ENCODE peak calls at places on chromosome 19, in eight cellular contexts. One of them, this sample, is unnamed. For H3K4me1, the result is how much of the 10 kb centered on the place peaks cover.

GRCh38 chr19:47353307-47353712 is 4.2 kb downstream of the DHX34 start:
- DNase-seq in fibroblast of lung: no peak
- DNase-seq in endothelial cell of umbilical vein: no peak
- DNase-seq in GM23338: no peak
- DNase-seq in mammary epithelial cell: no peak
- DNase-seq in mesenchymal stem cell: no peak
- DNase-seq in GM12878: no peak
- DNase-seq in HCT116: no peak
- DNase-seq in this sample: no peak

GRCh38 chr19:2048959-2049740 is 1.9 kb downstream of the MKNK2 start:
- DNase-seq in HCT116: no peak
- DNase-seq in fibroblast of lung: no peak
- DNase-seq in GM12878: no peak
- DNase-seq in endothelial cell of umbilical vein: no peak
- DNase-seq in mammary epithelial cell: no peak
- DNase-seq in mesenchymal stem cell: peak
- DNase-seq in GM23338: no peak
- DNase-seq in this sample: peak

GRCh38 chr19:39074942-39075341 is 9.2 kb upstream of the ACP7 start:
- DNase-seq in mammary epithelial cell: no peak
- DNase-seq in GM23338: no peak
- DNase-seq in mesenchymal stem cell: no peak
- DNase-seq in HCT116: no peak
- DNase-seq in endothelial cell of umbilical vein: no peak
- DNase-seq in fibroblast of lung: no peak
- DNase-seq in GM12878: no peak
- DNase-seq in this sample: no peak

GRCh38 chr19:33376423-33376822 is 2.9 kb downstream of the CEBPG start:
- DNase-seq in GM12878: no peak
- DNase-seq in HCT116: peak
- DNase-seq in mesenchymal stem cell: peak
- DNase-seq in mammary epithelial cell: peak
- DNase-seq in GM23338: no peak
- DNase-seq in fibroblast of lung: peak
- DNase-seq in endothelial cell of umbilical vein: peak
- DNase-seq in this sample: no peak

GRCh38 chr19:35692010-35692409 is 12.3 kb upstream of the ZBTB32 start:
- DNase-seq in fibroblast of lung: no peak
- DNase-seq in mesenchymal stem cell: no peak
- DNase-seq in GM12878: no peak
- DNase-seq in GM23338: no peak
- DNase-seq in endothelial cell of umbilical vein: no peak
- DNase-seq in HCT116: no peak
- DNase-seq in mammary epithelial cell: no peak
- DNase-seq in this sample: no peak

GRCh38 chr19:42512130-42512636 is 16.1 kb downstream of the CEACAM1 start:
- DNase-seq in GM23338: no peak
- DNase-seq in mammary epithelial cell: no peak
- DNase-seq in mesenchymal stem cell: no peak
- DNase-seq in HCT116: no peak
- DNase-seq in GM12878: no peak
- DNase-seq in fibroblast of lung: no peak
- DNase-seq in endothelial cell of umbilical vein: no peak
- DNase-seq in this sample: peak

GRCh38 chr19:28103916-28104315 is 1109.0 kb downstream of the UQCRFS1 start:
- DNase-seq in endothelial cell of umbilical vein: no peak
- DNase-seq in HCT116: no peak
- DNase-seq in mammary epithelial cell: no peak
- DNase-seq in mesenchymal stem cell: no peak
- DNase-seq in GM12878: no peak
- DNase-seq in GM23338: peak
- DNase-seq in fibroblast of lung: no peak
- DNase-seq in this sample: no peak

GRCh38 chr19:34786236-34786635 is 13.2 kb upstream of the ZNF599 start:
- DNase-seq in mesenchymal stem cell: no peak
- DNase-seq in GM23338: no peak
- DNase-seq in endothelial cell of umbilical vein: no peak
- DNase-seq in HCT116: no peak
- DNase-seq in mammary epithelial cell: no peak
- DNase-seq in GM12878: no peak
- DNase-seq in fibroblast of lung: no peak
- DNase-seq in this sample: no peak

GRCh38 chr19:32819415-32820400 is 49.9 kb downstream of the SLC7A9 start:
- DNase-seq in HCT116: no peak
- DNase-seq in endothelial cell of umbilical vein: no peak
- DNase-seq in fibroblast of lung: no peak
- DNase-seq in GM23338: no peak
- DNase-seq in GM12878: no peak
- DNase-seq in mammary epithelial cell: no peak
- DNase-seq in mesenchymal stem cell: no peak
- DNase-seq in this sample: no peak

GRCh38 chr19:42291437-42291815 is 10.5 kb upstream of the PRR19 start:
- DNase-seq in GM12878: no peak
- DNase-seq in HCT116: no peak
- DNase-seq in fibroblast of lung: no peak
- DNase-seq in GM23338: peak
- DNase-seq in mammary epithelial cell: no peak
- DNase-seq in mesenchymal stem cell: no peak
- DNase-seq in endothelial cell of umbilical vein: no peak
- DNase-seq in this sample: no peak

GRCh38 chr19:29524201-29524911 is 1.4 kb upstream of the VSTM2B start:
- DNase-seq in endothelial cell of umbilical vein: no peak
- DNase-seq in HCT116: no peak
- DNase-seq in GM23338: peak
- DNase-seq in fibroblast of lung: no peak
- DNase-seq in mammary epithelial cell: peak
- DNase-seq in GM12878: no peak
- DNase-seq in mesenchymal stem cell: no peak
- DNase-seq in this sample: no peak

GRCh38 chr19:6983448-6983847 is 37.8 kb downstream of the MBD3L2B start:
- DNase-seq in endothelial cell of umbilical vein: no peak
- DNase-seq in HCT116: no peak
- DNase-seq in mesenchymal stem cell: no peak
- DNase-seq in GM12878: no peak
- DNase-seq in fibroblast of lung: no peak
- DNase-seq in mammary epithelial cell: no peak
- DNase-seq in GM23338: no peak
- DNase-seq in this sample: no peak

GRCh38 chr19:38017504-38018150 is 110.6 kb downstream of the SIPA1L3 start:
- DNase-seq in GM12878: no peak
- DNase-seq in mammary epithelial cell: no peak
- DNase-seq in mesenchymal stem cell: no peak
- DNase-seq in fibroblast of lung: no peak
- DNase-seq in endothelial cell of umbilical vein: no peak
- DNase-seq in HCT116: no peak
- DNase-seq in GM23338: no peak
- DNase-seq in this sample: no peak

GRCh38 chr19:36116344-36116637 is 1.0 kb downstream of the TBCB start:
- DNase-seq in GM23338: no peak
- DNase-seq in HCT116: no peak
- DNase-seq in mammary epithelial cell: no peak
- DNase-seq in mesenchymal stem cell: no peak
- DNase-seq in fibroblast of lung: no peak
- DNase-seq in GM12878: no peak
- DNase-seq in endothelial cell of umbilical vein: no peak
- DNase-seq in this sample: no peak

GRCh38 chr19:55687281-55688172 is 12.5 kb downstream of the EPN1 start:
- DNase-seq in GM23338: no peak
- DNase-seq in GM12878: no peak
- DNase-seq in endothelial cell of umbilical vein: no peak
- DNase-seq in fibroblast of lung: no peak
- DNase-seq in mammary epithelial cell: no peak
- DNase-seq in HCT116: no peak
- DNase-seq in mesenchymal stem cell: no peak
- DNase-seq in this sample: no peak

GRCh38 chr19:46537136-46538097 is 41.8 kb upstream of the PNMA8B start:
- DNase-seq in HCT116: no peak
- DNase-seq in mesenchymal stem cell: peak
- DNase-seq in fibroblast of lung: peak
- DNase-seq in endothelial cell of umbilical vein: peak
- DNase-seq in mammary epithelial cell: peak
- DNase-seq in GM23338: peak
- DNase-seq in GM12878: no peak
- DNase-seq in this sample: peak

GRCh38 chr19:2003901-2004300 is 11.6 kb downstream of the BTBD2 start:
- DNase-seq in GM23338: no peak
- DNase-seq in endothelial cell of umbilical vein: no peak
- DNase-seq in GM12878: no peak
- DNase-seq in mammary epithelial cell: no peak
- DNase-seq in HCT116: no peak
- DNase-seq in mesenchymal stem cell: no peak
- DNase-seq in fibroblast of lung: no peak
- DNase-seq in this sample: no peak

GRCh38 chr19:37695144-37695899 is 24.2 kb downstream of the ZNF607 start:
- DNase-seq in HCT116: no peak
- DNase-seq in fibroblast of lung: no peak
- DNase-seq in mammary epithelial cell: no peak
- DNase-seq in endothelial cell of umbilical vein: no peak
- DNase-seq in mesenchymal stem cell: no peak
- DNase-seq in GM23338: peak
- DNase-seq in GM12878: no peak
- DNase-seq in this sample: no peak

GRCh38 chr19:49324801-49325491 is at the start of gene SLC6A16:
- DNase-seq in HCT116: no peak
- DNase-seq in endothelial cell of umbilical vein: no peak
- DNase-seq in GM12878: no peak
- DNase-seq in mesenchymal stem cell: no peak
- DNase-seq in GM23338: no peak
- DNase-seq in mammary epithelial cell: no peak
- DNase-seq in fibroblast of lung: no peak
- DNase-seq in this sample: no peak

GRCh38 chr19:23403581-23404324 is 8.5 kb upstream of the ZNF91 start:
- DNase-seq in HCT116: no peak
- DNase-seq in endothelial cell of umbilical vein: no peak
- DNase-seq in GM12878: no peak
- DNase-seq in fibroblast of lung: no peak
- DNase-seq in GM23338: peak
- DNase-seq in mammary epithelial cell: no peak
- DNase-seq in mesenchymal stem cell: no peak
- DNase-seq in this sample: no peak

GRCh38 chr19:55005684-55006488 is 32.2 kb downstream of the GP6 start:
- DNase-seq in fibroblast of lung: peak
- DNase-seq in GM12878: peak
- DNase-seq in HCT116: peak
- DNase-seq in GM23338: peak
- DNase-seq in mammary epithelial cell: peak
- DNase-seq in endothelial cell of umbilical vein: no peak
- DNase-seq in mesenchymal stem cell: peak
- DNase-seq in this sample: peak

DNA sequence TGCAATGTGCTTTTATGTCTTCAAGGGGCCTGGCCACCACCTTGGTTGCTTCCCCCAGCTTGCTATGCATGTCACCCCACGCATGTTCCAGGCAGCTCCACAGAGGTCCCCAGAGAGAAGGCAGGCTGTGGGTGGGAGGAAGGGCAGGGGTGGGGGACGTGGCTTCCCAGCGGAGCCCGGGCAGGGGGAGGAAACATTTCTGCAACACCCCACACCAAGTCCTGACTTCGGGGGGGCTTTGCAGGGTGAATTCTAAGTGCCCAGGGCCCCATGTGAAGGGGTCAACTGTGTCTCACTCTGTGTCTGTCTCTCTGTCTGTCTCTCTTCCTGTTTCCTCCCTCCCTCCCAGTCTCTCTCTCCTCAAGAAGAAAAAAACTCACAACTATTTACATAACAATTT is 39.6 kb downstream of the LTBP4 start:
- DNase-seq in mammary epithelial cell: no peak
- DNase-seq in GM23338: no peak
- DNase-seq in HCT116: no peak
- DNase-seq in fibroblast of lung: no peak
- DNase-seq in GM12878: no peak
- DNase-seq in endothelial cell of umbilical vein: peak
- DNase-seq in mesenchymal stem cell: peak
- DNase-seq in this sample: no peak
- H3K27ac ChIP-seq in mammary epithelial cell: no peak
- H3K27ac ChIP-seq in GM23338: no peak
- H3K27ac ChIP-seq in HCT116: no peak
- H3K27ac ChIP-seq in fibroblast of lung: no peak
- H3K27ac ChIP-seq in GM12878: no peak
- H3K27ac ChIP-seq in endothelial cell of umbilical vein: peak
- H3K27ac ChIP-seq in mesenchymal stem cell: no peak
- H3K27ac ChIP-seq in this sample: no peak

GRCh38 chr19:17841810-17842662 is 5.7 kb downstream of the JAK3 start:
- DNase-seq in fibroblast of lung: peak
- DNase-seq in GM12878: no peak
- DNase-seq in mesenchymal stem cell: peak
- DNase-seq in endothelial cell of umbilical vein: peak
- DNase-seq in mammary epithelial cell: peak
- DNase-seq in HCT116: peak
- DNase-seq in GM23338: peak
- DNase-seq in this sample: no peak
- H2AFZ ChIP-seq in fibroblast of lung: peak
- H2AFZ ChIP-seq in GM12878: no peak
- H2AFZ ChIP-seq in mesenchymal stem cell: peak
- H2AFZ ChIP-seq in endothelial cell of umbilical vein: peak
- H2AFZ ChIP-seq in mammary epithelial cell: peak
- H2AFZ ChIP-seq in HCT116: peak
- H2AFZ ChIP-seq in GM23338: peak
- H2AFZ ChIP-seq in this sample: no peak

GRCh38 chr19:13005861-13006370 is 10.6 kb downstream of the NFIX start:
- DNase-seq in mammary epithelial cell: no peak
- DNase-seq in endothelial cell of umbilical vein: no peak
- DNase-seq in GM12878: no peak
- DNase-seq in fibroblast of lung: no peak
- DNase-seq in GM23338: no peak
- DNase-seq in mesenchymal stem cell: no peak
- DNase-seq in HCT116: no peak
- DNase-seq in this sample: no peak
- H3K4me1 ChIP-seq in mammary epithelial cell: under half
- H3K4me1 ChIP-seq in endothelial cell of umbilical vein: under half
- H3K4me1 ChIP-seq in GM12878: under half
- H3K4me1 ChIP-seq in fibroblast of lung: under half
- H3K4me1 ChIP-seq in GM23338: under half
- H3K4me1 ChIP-seq in mesenchymal stem cell: under half
- H3K4me1 ChIP-seq in HCT116: under half
- H3K4me1 ChIP-seq in this sample: under half

GRCh38 chr19:19775891-19776205 is 42.9 kb upstream of the ZNF14 start:
- DNase-seq in mammary epithelial cell: no peak
- DNase-seq in fibroblast of lung: no peak
- DNase-seq in GM12878: no peak
- DNase-seq in mesenchymal stem cell: no peak
- DNase-seq in endothelial cell of umbilical vein: no peak
- DNase-seq in GM23338: no peak
- DNase-seq in HCT116: no peak
- DNase-seq in this sample: peak
- H3K27ac ChIP-seq in mammary epithelial cell: peak
- H3K27ac ChIP-seq in fibroblast of lung: peak
- H3K27ac ChIP-seq in GM12878: peak
- H3K27ac ChIP-seq in mesenchymal stem cell: peak
- H3K27ac ChIP-seq in endothelial cell of umbilical vein: no peak
- H3K27ac ChIP-seq in GM23338: peak
- H3K27ac ChIP-seq in HCT116: peak
- H3K27ac ChIP-seq in this sample: peak

GRCh38 chr19:8209965-8210659 is 942 bp downstream of the CERS4 start:
- DNase-seq in mammary epithelial cell: no peak
- DNase-seq in GM23338: peak
- DNase-seq in fibroblast of lung: no peak
- DNase-seq in GM12878: no peak
- DNase-seq in HCT116: no peak
- DNase-seq in endothelial cell of umbilical vein: no peak
- DNase-seq in mesenchymal stem cell: no peak
- DNase-seq in this sample: no peak
- H2AFZ ChIP-seq in mammary epithelial cell: peak
- H2AFZ ChIP-seq in GM23338: no peak
- H2AFZ ChIP-seq in fibroblast of lung: no peak
- H2AFZ ChIP-seq in GM12878: peak
- H2AFZ ChIP-seq in HCT116: no peak
- H2AFZ ChIP-seq in endothelial cell of umbilical vein: peak
- H2AFZ ChIP-seq in mesenchymal stem cell: no peak
- H2AFZ ChIP-seq in this sample: no peak